ENCODE peak calls at places on chromosomes 2 and 18, in ten cellular contexts. One of them, this sample, is unnamed.

GRCh38 chr2:241734467-241735208 is at the start of gene D2HGDH:
- DNase-seq in endothelial cell: peak
- DNase-seq in amygdala: peak
- DNase-seq in left cardiac atrium: peak
- DNase-seq in sciatic nerve: peak
- DNase-seq in fibroblast of lung: peak
- DNase-seq in fibroblast of gingiva: peak
- DNase-seq in EH: peak
- DNase-seq in K562: peak
- DNase-seq in NCI-H1092 treated with DMSO at 0.1 percent for 48 hours: peak
- DNase-seq in this sample: peak

GRCh38 chr2:72998724-72999123 is 72.8 kb downstream of the SFXN5 start:
- DNase-seq in endothelial cell: no peak
- DNase-seq in amygdala: no peak
- DNase-seq in left cardiac atrium: no peak
- DNase-seq in sciatic nerve: no peak
- DNase-seq in fibroblast of lung: no peak
- DNase-seq in fibroblast of gingiva: no peak
- DNase-seq in EH: no peak
- DNase-seq in K562: no peak
- DNase-seq in NCI-H1092 treated with DMSO at 0.1 percent for 48 hours: no peak
- DNase-seq in this sample: peak

GRCh38 chr2:48026865-48027264 is 120.6 kb upstream of the FBXO11 start:
- DNase-seq in endothelial cell: no peak
- DNase-seq in amygdala: no peak
- DNase-seq in left cardiac atrium: no peak
- DNase-seq in sciatic nerve: no peak
- DNase-seq in fibroblast of lung: no peak
- DNase-seq in fibroblast of gingiva: no peak
- DNase-seq in EH: no peak
- DNase-seq in K562: no peak
- DNase-seq in NCI-H1092 treated with DMSO at 0.1 percent for 48 hours: no peak
- DNase-seq in this sample: no peak

GRCh38 chr2:63343397-63344109 is 244.7 kb downstream of the WDPCP start:
- DNase-seq in endothelial cell: no peak
- DNase-seq in amygdala: no peak
- DNase-seq in left cardiac atrium: no peak
- DNase-seq in sciatic nerve: no peak
- DNase-seq in fibroblast of lung: no peak
- DNase-seq in fibroblast of gingiva: no peak
- DNase-seq in EH: no peak
- DNase-seq in K562: no peak
- DNase-seq in NCI-H1092 treated with DMSO at 0.1 percent for 48 hours: no peak
- DNase-seq in this sample: no peak

GRCh38 chr2:101766871-101767739 is 69.6 kb downstream of the MAP4K4 start:
- DNase-seq in endothelial cell: no peak
- DNase-seq in amygdala: no peak
- DNase-seq in left cardiac atrium: no peak
- DNase-seq in sciatic nerve: no peak
- DNase-seq in fibroblast of lung: peak
- DNase-seq in fibroblast of gingiva: peak
- DNase-seq in EH: peak
- DNase-seq in K562: no peak
- DNase-seq in NCI-H1092 treated with DMSO at 0.1 percent for 48 hours: no peak
- DNase-seq in this sample: no peak

GRCh38 chr2:5940596-5941535 is 248.7 kb downstream of the SOX11 start:
- DNase-seq in endothelial cell: no peak
- DNase-seq in amygdala: no peak
- DNase-seq in left cardiac atrium: no peak
- DNase-seq in sciatic nerve: no peak
- DNase-seq in fibroblast of lung: no peak
- DNase-seq in fibroblast of gingiva: no peak
- DNase-seq in EH: no peak
- DNase-seq in K562: no peak
- DNase-seq in NCI-H1092 treated with DMSO at 0.1 percent for 48 hours: no peak
- DNase-seq in this sample: no peak

GRCh38 chr2:205361970-205362369 is 320.3 kb upstream of the NRP2 start:
- DNase-seq in endothelial cell: no peak
- DNase-seq in amygdala: no peak
- DNase-seq in left cardiac atrium: no peak
- DNase-seq in sciatic nerve: no peak
- DNase-seq in fibroblast of lung: no peak
- DNase-seq in fibroblast of gingiva: no peak
- DNase-seq in EH: no peak
- DNase-seq in K562: no peak
- DNase-seq in NCI-H1092 treated with DMSO at 0.1 percent for 48 hours: no peak
- DNase-seq in this sample: no peak

GRCh38 chr2:196607073-196607472 is 32.4 kb upstream of the CCDC150 start:
- DNase-seq in endothelial cell: no peak
- DNase-seq in amygdala: no peak
- DNase-seq in left cardiac atrium: peak
- DNase-seq in sciatic nerve: no peak
- DNase-seq in fibroblast of lung: peak
- DNase-seq in fibroblast of gingiva: peak
- DNase-seq in EH: peak
- DNase-seq in K562: no peak
- DNase-seq in NCI-H1092 treated with DMSO at 0.1 percent for 48 hours: peak
- DNase-seq in this sample: no peak

GRCh38 chr2:159209341-159210306 is 76.9 kb downstream of the WDSUB1 start:
- DNase-seq in endothelial cell: no peak
- DNase-seq in amygdala: no peak
- DNase-seq in left cardiac atrium: no peak
- DNase-seq in sciatic nerve: no peak
- DNase-seq in fibroblast of lung: no peak
- DNase-seq in fibroblast of gingiva: no peak
- DNase-seq in EH: no peak
- DNase-seq in K562: no peak
- DNase-seq in NCI-H1092 treated with DMSO at 0.1 percent for 48 hours: no peak
- DNase-seq in this sample: peak

GRCh38 chr2:18763338-18763737 is 174.0 kb upstream of the NT5C1B start:
- DNase-seq in endothelial cell: no peak
- DNase-seq in amygdala: no peak
- DNase-seq in left cardiac atrium: no peak
- DNase-seq in sciatic nerve: no peak
- DNase-seq in fibroblast of lung: peak
- DNase-seq in fibroblast of gingiva: peak
- DNase-seq in EH: peak
- DNase-seq in K562: no peak
- DNase-seq in NCI-H1092 treated with DMSO at 0.1 percent for 48 hours: no peak
- DNase-seq in this sample: no peak

GRCh38 chr18:70781860-70782453 is 493.1 kb downstream of the SOCS6 start:
- DNase-seq in endothelial cell: peak
- DNase-seq in amygdala: peak
- DNase-seq in left cardiac atrium: peak
- DNase-seq in sciatic nerve: no peak
- DNase-seq in fibroblast of lung: peak
- DNase-seq in fibroblast of gingiva: peak
- DNase-seq in EH: no peak
- DNase-seq in K562: peak
- DNase-seq in NCI-H1092 treated with DMSO at 0.1 percent for 48 hours: peak
- DNase-seq in this sample: peak

GRCh38 chr2:120747281-120747680 is 11.6 kb downstream of the GLI2 start:
- DNase-seq in endothelial cell: no peak
- DNase-seq in amygdala: no peak
- DNase-seq in left cardiac atrium: no peak
- DNase-seq in sciatic nerve: no peak
- DNase-seq in fibroblast of lung: no peak
- DNase-seq in fibroblast of gingiva: no peak
- DNase-seq in EH: peak
- DNase-seq in K562: no peak
- DNase-seq in NCI-H1092 treated with DMSO at 0.1 percent for 48 hours: no peak
- DNase-seq in this sample: no peak

GRCh38 chr18:46070683-46071614 is 1.1 kb downstream of the PSTPIP2 start:
- DNase-seq in endothelial cell: peak
- DNase-seq in amygdala: no peak
- DNase-seq in left cardiac atrium: no peak
- DNase-seq in sciatic nerve: no peak
- DNase-seq in fibroblast of lung: no peak
- DNase-seq in fibroblast of gingiva: no peak
- DNase-seq in EH: no peak
- DNase-seq in K562: no peak
- DNase-seq in NCI-H1092 treated with DMSO at 0.1 percent for 48 hours: no peak
- DNase-seq in this sample: peak

GRCh38 chr18:3008546-3008945 is 4.4 kb downstream of the LPIN2 start:
- DNase-seq in endothelial cell: no peak
- DNase-seq in amygdala: no peak
- DNase-seq in left cardiac atrium: no peak
- DNase-seq in sciatic nerve: no peak
- DNase-seq in fibroblast of lung: peak
- DNase-seq in fibroblast of gingiva: peak
- DNase-seq in EH: peak
- DNase-seq in K562: no peak
- DNase-seq in NCI-H1092 treated with DMSO at 0.1 percent for 48 hours: no peak
- DNase-seq in this sample: no peak

GRCh38 chr2:207200136-207200535 is 34.4 kb upstream of the KLF7 start:
- DNase-seq in endothelial cell: no peak
- DNase-seq in amygdala: no peak
- DNase-seq in left cardiac atrium: no peak
- DNase-seq in sciatic nerve: no peak
- DNase-seq in fibroblast of lung: no peak
- DNase-seq in fibroblast of gingiva: no peak
- DNase-seq in EH: no peak
- DNase-seq in K562: no peak
- DNase-seq in NCI-H1092 treated with DMSO at 0.1 percent for 48 hours: peak
- DNase-seq in this sample: no peak

GRCh38 chr2:41142463-41142862 is 690.6 kb upstream of the SLC8A1 start:
- DNase-seq in endothelial cell: no peak
- DNase-seq in amygdala: no peak
- DNase-seq in left cardiac atrium: no peak
- DNase-seq in sciatic nerve: no peak
- DNase-seq in fibroblast of lung: no peak
- DNase-seq in fibroblast of gingiva: no peak
- DNase-seq in EH: no peak
- DNase-seq in K562: no peak
- DNase-seq in NCI-H1092 treated with DMSO at 0.1 percent for 48 hours: no peak
- DNase-seq in this sample: no peak

GRCh38 chr2:64978514-64979268 is 10.5 kb upstream of the SLC1A4 start:
- DNase-seq in endothelial cell: no peak
- DNase-seq in amygdala: no peak
- DNase-seq in left cardiac atrium: no peak
- DNase-seq in sciatic nerve: no peak
- DNase-seq in fibroblast of lung: no peak
- DNase-seq in fibroblast of gingiva: no peak
- DNase-seq in EH: peak
- DNase-seq in K562: no peak
- DNase-seq in NCI-H1092 treated with DMSO at 0.1 percent for 48 hours: no peak
- DNase-seq in this sample: no peak

GRCh38 chr2:201126308-201127127 is 10.6 kb downstream of the CFLAR start:
- DNase-seq in endothelial cell: no peak
- DNase-seq in amygdala: no peak
- DNase-seq in left cardiac atrium: no peak
- DNase-seq in sciatic nerve: no peak
- DNase-seq in fibroblast of lung: peak
- DNase-seq in fibroblast of gingiva: peak
- DNase-seq in EH: peak
- DNase-seq in K562: no peak
- DNase-seq in NCI-H1092 treated with DMSO at 0.1 percent for 48 hours: no peak
- DNase-seq in this sample: no peak

GRCh38 chr18:657311-657997 is at the start of gene TYMS:
- DNase-seq in endothelial cell: peak
- DNase-seq in amygdala: peak
- DNase-seq in left cardiac atrium: peak
- DNase-seq in sciatic nerve: no peak
- DNase-seq in fibroblast of lung: peak
- DNase-seq in fibroblast of gingiva: peak
- DNase-seq in EH: peak
- DNase-seq in K562: peak
- DNase-seq in NCI-H1092 treated with DMSO at 0.1 percent for 48 hours: peak
- DNase-seq in this sample: peak

GRCh38 chr18:42296723-42297122 is 341.7 kb downstream of the PIK3C3 start:
- DNase-seq in endothelial cell: no peak
- DNase-seq in amygdala: no peak
- DNase-seq in left cardiac atrium: no peak
- DNase-seq in sciatic nerve: no peak
- DNase-seq in fibroblast of lung: no peak
- DNase-seq in fibroblast of gingiva: no peak
- DNase-seq in EH: no peak
- DNase-seq in K562: no peak
- DNase-seq in NCI-H1092 treated with DMSO at 0.1 percent for 48 hours: no peak
- DNase-seq in this sample: no peak

GRCh38 chr2:136116813-136117390 is 1.0 kb downstream of the CXCR4 start:
- DNase-seq in endothelial cell: peak
- DNase-seq in amygdala: no peak
- DNase-seq in left cardiac atrium: peak
- DNase-seq in sciatic nerve: peak
- DNase-seq in fibroblast of lung: no peak
- DNase-seq in fibroblast of gingiva: no peak
- DNase-seq in EH: no peak
- DNase-seq in K562: no peak
- DNase-seq in NCI-H1092 treated with DMSO at 0.1 percent for 48 hours: peak
- DNase-seq in this sample: peak

GRCh38 chr2:673016-673415 is 4.2 kb downstream of the TMEM18 start:
- DNase-seq in endothelial cell: no peak
- DNase-seq in amygdala: no peak
- DNase-seq in left cardiac atrium: no peak
- DNase-seq in sciatic nerve: no peak
- DNase-seq in fibroblast of lung: no peak
- DNase-seq in fibroblast of gingiva: no peak
- DNase-seq in EH: no peak
- DNase-seq in K562: no peak
- DNase-seq in NCI-H1092 treated with DMSO at 0.1 percent for 48 hours: no peak
- DNase-seq in this sample: no peak

GRCh38 chr2:38690499-38691420 is 24.8 kb downstream of the GALM start:
- DNase-seq in endothelial cell: no peak
- DNase-seq in amygdala: no peak
- DNase-seq in left cardiac atrium: no peak
- DNase-seq in sciatic nerve: no peak
- DNase-seq in fibroblast of lung: peak
- DNase-seq in fibroblast of gingiva: peak
- DNase-seq in EH: peak
- DNase-seq in K562: peak
- DNase-seq in NCI-H1092 treated with DMSO at 0.1 percent for 48 hours: no peak
- DNase-seq in this sample: no peak

GRCh38 chr18:8177330-8178016 is 431.8 kb upstream of the RAB12 start:
- DNase-seq in endothelial cell: no peak
- DNase-seq in amygdala: no peak
- DNase-seq in left cardiac atrium: no peak
- DNase-seq in sciatic nerve: no peak
- DNase-seq in fibroblast of lung: peak
- DNase-seq in fibroblast of gingiva: peak
- DNase-seq in EH: peak
- DNase-seq in K562: no peak
- DNase-seq in NCI-H1092 treated with DMSO at 0.1 percent for 48 hours: peak
- DNase-seq in this sample: no peak

GRCh38 chr2:161990741-161991140 is 83.3 kb downstream of the DPP4 start:
- DNase-seq in endothelial cell: no peak
- DNase-seq in amygdala: no peak
- DNase-seq in left cardiac atrium: no peak
- DNase-seq in sciatic nerve: no peak
- DNase-seq in fibroblast of lung: peak
- DNase-seq in fibroblast of gingiva: peak
- DNase-seq in EH: peak
- DNase-seq in K562: no peak
- DNase-seq in NCI-H1092 treated with DMSO at 0.1 percent for 48 hours: no peak
- DNase-seq in this sample: no peak

GRCh38 chr18:36786686-36787085 is 42.1 kb downstream of the TPGS2 start:
- DNase-seq in endothelial cell: no peak
- DNase-seq in amygdala: no peak
- DNase-seq in left cardiac atrium: peak
- DNase-seq in sciatic nerve: peak
- DNase-seq in fibroblast of lung: peak
- DNase-seq in fibroblast of gingiva: peak
- DNase-seq in EH: peak
- DNase-seq in K562: no peak
- DNase-seq in NCI-H1092 treated with DMSO at 0.1 percent for 48 hours: no peak
- DNase-seq in this sample: no peak

GRCh38 chr2:55054076-55054475 is 3.8 kb upstream of the RTN4 start:
- DNase-seq in endothelial cell: no peak
- DNase-seq in amygdala: no peak
- DNase-seq in left cardiac atrium: no peak
- DNase-seq in sciatic nerve: no peak
- DNase-seq in fibroblast of lung: no peak
- DNase-seq in fibroblast of gingiva: no peak
- DNase-seq in EH: no peak
- DNase-seq in K562: no peak
- DNase-seq in NCI-H1092 treated with DMSO at 0.1 percent for 48 hours: no peak
- DNase-seq in this sample: no peak

GRCh38 chr2:8851811-8852560 is 14.6 kb upstream of the KIDINS220 start:
- DNase-seq in endothelial cell: no peak
- DNase-seq in amygdala: peak
- DNase-seq in left cardiac atrium: peak
- DNase-seq in sciatic nerve: no peak
- DNase-seq in fibroblast of lung: no peak
- DNase-seq in fibroblast of gingiva: no peak
- DNase-seq in EH: no peak
- DNase-seq in K562: peak
- DNase-seq in NCI-H1092 treated with DMSO at 0.1 percent for 48 hours: no peak
- DNase-seq in this sample: no peak